ENCODE peak calls at places on chromosomes 7 and 10, in six cellular contexts. G is NCI-H1092; R is nucleus accumbens; Q is neuronal stem cell; A is CD14-positive monocyte; V is activated naive CD8-positive, alpha-beta T cell treated with anti-CD3 and anti-CD28 coated beads for 36 hours. T is an unnamed sample.

GRCh38 chr10:60123668-60124067 is 217.3 kb upstream of the CCDC6 start:
- DNase-seq in G (no peak), R (no peak), Q (no peak), A (no peak), V (no peak), T (no peak)

GRCh38 chr7:128932862-128933821 is 4.6 kb upstream of the IRF5 start:
- DNase-seq in G (no peak), R (no peak), Q (no peak), A (peak), V (no peak), T (peak)

GRCh38 chr7:134547738-134548054 is 1.2 kb upstream of the AKR1B15 start:
- DNase-seq in G (no peak), R (no peak), Q (no peak), A (no peak), V (no peak), T (no peak)

GRCh38 chr10:100784126-100784525 is 38.7 kb downstream of the PAX2 start:
- DNase-seq in G (no peak), R (no peak), Q (no peak), A (no peak), V (no peak), T (no peak)

GRCh38 chr7:50307368-50308012 is 3.0 kb downstream of the IKZF1 start:
- DNase-seq in G (no peak), R (no peak), Q (no peak), A (no peak), V (peak), T (no peak)

GRCh38 chr7:99139031-99139430 is 4.9 kb downstream of the SMURF1 start:
- DNase-seq in G (no peak), R (no peak), Q (no peak), A (no peak), V (no peak), T (no peak)

GRCh38 chr7:2529161-2530075 is 9.8 kb downstream of the LFNG start:
- DNase-seq in G (no peak), R (no peak), Q (no peak), A (peak), V (peak), T (peak)

GRCh38 chr10:76086571-76087260 is 655.3 kb downstream of the LRMDA start:
- DNase-seq in G (no peak), R (no peak), Q (no peak), A (no peak), V (no peak), T (no peak)

GRCh38 chr10:89891006-89891405 is 189.6 kb downstream of the KIF20B start:
- DNase-seq in G (no peak), R (no peak), Q (no peak), A (no peak), V (no peak), T (no peak)

GRCh38 chr7:6615853-6616555 is 594 bp downstream of the ZNF853 start:
- DNase-seq in G (no peak), R (no peak), Q (no peak), A (no peak), V (peak), T (no peak)

GRCh38 chr7:43302211-43302711 is 189.8 kb downstream of the HECW1 start:
- DNase-seq in G (no peak), R (no peak), Q (no peak), A (no peak), V (peak), T (no peak)

GRCh38 chr10:29699621-29700020 is 64.8 kb upstream of the SVIL start:
- DNase-seq in G (no peak), R (no peak), Q (no peak), A (no peak), V (no peak), T (no peak)

GRCh38 chr7:155911471-155912105 is 99.3 kb upstream of the SHH start:
- DNase-seq in G (no peak), R (no peak), Q (no peak), A (no peak), V (no peak), T (no peak)

GRCh38 chr7:22934473-22935065 is 79.4 kb downstream of the HYCC1 start:
- DNase-seq in G (no peak), R (no peak), Q (no peak), A (no peak), V (no peak), T (no peak)

GRCh38 chr10:36232935-36233334 is 590.8 kb upstream of the FZD8 start:
- DNase-seq in G (no peak), R (no peak), Q (no peak), A (no peak), V (no peak), T (no peak)

GRCh38 chr7:47327698-47328391 is 254.1 kb downstream of the TNS3 start:
- DNase-seq in G (no peak), R (peak), Q (peak), A (no peak), V (no peak), T (peak)

GRCh38 chr10:103543617-103544525 is 50.4 kb downstream of the NEURL1 start:
- DNase-seq in G (no peak), R (no peak), Q (no peak), A (no peak), V (no peak), T (no peak)

GRCh38 chr7:2856388-2857169 is 12.5 kb upstream of the GNA12 start:
- DNase-seq in G (no peak), R (no peak), Q (no peak), A (peak), V (no peak), T (no peak)

GRCh38 chr10:29841724-29842649 is 207.2 kb upstream of the SVIL start:
- DNase-seq in G (peak), R (no peak), Q (no peak), A (no peak), V (no peak), T (no peak)

GRCh38 chr10:97762816-97763215 is 9.0 kb downstream of the SFRP5 start:
- DNase-seq in G (no peak), R (no peak), Q (peak), A (no peak), V (no peak), T (no peak)

GRCh38 chr7:19520392-19520791 is 188.4 kb downstream of the POLR1F start:
- DNase-seq in G (no peak), R (no peak), Q (no peak), A (no peak), V (no peak), T (no peak)

GRCh38 chr7:133797355-133797754 is 329.8 kb upstream of the LRGUK start:
- DNase-seq in G (no peak), R (no peak), Q (no peak), A (no peak), V (no peak), T (no peak)

GRCh38 chr10:131759347-131759746 is 141.5 kb upstream of the PPP2R2D start:
- DNase-seq in G (no peak), R (no peak), Q (no peak), A (no peak), V (no peak), T (no peak)

GRCh38 chr7:132225216-132226030 is 350.8 kb downstream of the PLXNA4 start:
- DNase-seq in G (no peak), R (no peak), Q (no peak), A (no peak), V (no peak), T (no peak)

GRCh38 chr10:29668628-29669027 is 33.9 kb upstream of the SVIL start:
- DNase-seq in G (no peak), R (no peak), Q (no peak), A (no peak), V (no peak), T (no peak)

GRCh38 chr10:122056431-122057094 is 67.6 kb downstream of the TACC2 start:
- DNase-seq in G (no peak), R (no peak), Q (no peak), A (no peak), V (no peak), T (no peak)

GRCh38 chr10:114404171-114405010 is at the start of gene AFAP1L2:
- DNase-seq in G (no peak), R (no peak), Q (no peak), A (no peak), V (peak), T (no peak)

GRCh38 chr7:108630002-108630401 is 60.3 kb downstream of the DNAJB9 start:
- DNase-seq in G (peak), R (no peak), Q (no peak), A (no peak), V (no peak), T (peak)

GRCh38 chr7:131231381-131232220 is 96.1 kb upstream of the MKLN1 start:
- DNase-seq in G (no peak), R (no peak), Q (no peak), A (peak), V (peak), T (peak)

GRCh38 chr7:91149518-91149917 is 114.7 kb upstream of the FZD1 start:
- DNase-seq in G (no peak), R (no peak), Q (no peak), A (no peak), V (no peak), T (no peak)

GRCh38 chr7:109407756-109408155 is 838.1 kb downstream of the DNAJB9 start:
- DNase-seq in G (no peak), R (no peak), Q (no peak), A (no peak), V (no peak), T (no peak)

GRCh38 chr10:120616311-120616911 is 159.4 kb downstream of the PLPP4 start:
- DNase-seq in G (no peak), R (no peak), Q (no peak), A (no peak), V (no peak), T (no peak)